ENCODE peak calls at places on chromosome 14, in nine cellular contexts. A is heart left ventricle; R is psoas muscle; N is heart right ventricle; Q is left ventricle myocardium inferior; O is CD4-positive, alpha-beta T cell; V is cardiac muscle cell; L is small intestine; T is Karpas-422. K is an unnamed sample.

GRCh38 chr14:102999227-102999895 is 58.0 kb downstream of the CDC42BPB start:
- DNase-seq in V (no peak), N (no peak), Q (no peak), O (no peak), R (peak), A (no peak), L (no peak), T (no peak), K (no peak)

GRCh38 chr14:103733651-103734050 is 18.0 kb downstream of the ZFYVE21 start:
- DNase-seq in R (peak), A (no peak), N (no peak), L (no peak), T (no peak), V (no peak), O (no peak), Q (no peak), K (no peak)

GRCh38 chr14:72907327-72907826 is 13.5 kb upstream of the DPF3 start:
- DNase-seq in Q (no peak), R (no peak), V (no peak), T (peak), A (peak), L (peak), O (no peak), N (peak), K (no peak)

GRCh38 chr14:103705158-103705523 is 10.1 kb downstream of the XRCC3 start:
- DNase-seq in V (no peak), N (peak), R (peak), L (no peak), A (peak), O (no peak), T (no peak), Q (peak), K (peak)

GRCh38 chr14:39628087-39628486 is 195.9 kb upstream of the FBXO33 start:
- DNase-seq in Q (no peak), N (no peak), V (no peak), L (no peak), R (no peak), T (no peak), A (no peak), O (no peak), K (no peak)

GRCh38 chr14:103542545-103543088 is 13.6 kb downstream of the TRMT61A start:
- DNase-seq in V (no peak), R (peak), T (no peak), O (no peak), N (peak), L (no peak), Q (peak), A (peak), K (no peak)

GRCh38 chr14:39107624-39108023 is 4.6 kb upstream of the SEC23A start:
- DNase-seq in V (peak), A (no peak), R (no peak), Q (no peak), L (peak), T (peak), N (no peak), O (no peak), K (no peak)

GRCh38 chr14:21913759-21914158 is 240.1 kb upstream of the OR4E1 start:
- DNase-seq in T (peak), R (peak), N (peak), Q (no peak), A (peak), V (peak), L (peak), O (peak), K (peak)

GRCh38 chr14:31930493-31931225 is 146.4 kb upstream of the ARHGAP5 start:
- DNase-seq in O (no peak), T (no peak), V (no peak), L (no peak), N (no peak), R (no peak), A (no peak), Q (no peak), K (no peak)

GRCh38 chr14:69660344-69661193 is 49.2 kb downstream of the SUSD6 start:
- DNase-seq in Q (no peak), T (no peak), O (no peak), L (no peak), N (no peak), A (no peak), R (no peak), V (no peak), K (no peak)

GRCh38 chr14:98847520-98848468 is 424.2 kb downstream of the BCL11B start:
- DNase-seq in O (no peak), V (no peak), Q (no peak), L (no peak), A (no peak), N (no peak), T (no peak), R (no peak), K (no peak)

GRCh38 chr14:103576371-103577024 is 13.7 kb downstream of the COA8 start:
- DNase-seq in R (peak), L (peak), N (peak), O (no peak), T (no peak), Q (peak), V (peak), A (peak), K (peak)

GRCh38 chr14:98069712-98070133 is 1202.3 kb downstream of the BCL11B start:
- DNase-seq in R (no peak), L (no peak), A (no peak), T (no peak), N (no peak), Q (no peak), O (no peak), V (peak), K (peak)

GRCh38 chr14:71290960-71291466 is 383.8 kb downstream of the PCNX1 start:
- DNase-seq in L (no peak), O (no peak), T (no peak), Q (no peak), R (no peak), V (no peak), N (no peak), A (no peak), K (no peak)

GRCh38 chr14:37591941-37592287 is 3.1 kb downstream of the FOXA1 start:
- DNase-seq in A (no peak), R (no peak), N (no peak), O (no peak), L (peak), V (no peak), Q (no peak), T (no peak), K (no peak)

GRCh38 chr14:75770635-75771034 is 109.6 kb downstream of the TTLL5 start:
- DNase-seq in T (no peak), L (no peak), A (no peak), N (no peak), V (no peak), Q (no peak), O (no peak), R (no peak), K (no peak)

GRCh38 chr14:75422169-75422568 is 5.7 kb upstream of the JDP2 start:
- DNase-seq in N (no peak), Q (no peak), T (no peak), A (no peak), L (no peak), V (no peak), O (no peak), R (no peak), K (no peak)

GRCh38 chr14:34212172-34212571 is 249.9 kb downstream of the SPTSSA start:
- DNase-seq in R (no peak), N (no peak), A (no peak), L (no peak), T (no peak), O (no peak), Q (no peak), V (no peak), K (no peak)

GRCh38 chr14:77219591-77219990 is 38.0 kb downstream of the TMEM63C start:
- DNase-seq in R (no peak), N (peak), Q (peak), L (no peak), V (no peak), A (no peak), T (no peak), O (no peak), K (no peak)
- H3K27ac ChIP-seq in R (no peak), N (no peak), Q (no peak), L (no peak), V (no peak), A (no peak), T (no peak), O (no peak), K (no peak)

GRCh38 chr14:88612981-88613380 is 50.1 kb downstream of the ZC3H14 start:
- DNase-seq in T (no peak), Q (no peak), R (no peak), N (no peak), V (no peak), L (no peak), A (no peak), O (no peak), K (no peak)

GRCh38 chr14:88616697-88617096 is 53.9 kb downstream of the ZC3H14 start:
- DNase-seq in N (no peak), T (no peak), R (no peak), L (no peak), Q (no peak), O (no peak), V (no peak), A (no peak), K (peak)

GRCh38 chr14:88611878-88612277 is 49.0 kb downstream of the ZC3H14 start:
- DNase-seq in A (no peak), O (no peak), N (no peak), Q (no peak), T (no peak), V (no peak), R (no peak), L (no peak), K (no peak)

GRCh38 chr14:88614218-88614907 is 51.5 kb downstream of the ZC3H14 start:
- DNase-seq in Q (no peak), T (no peak), N (no peak), A (no peak), L (no peak), R (no peak), V (no peak), O (no peak), K (no peak)

DNA sequence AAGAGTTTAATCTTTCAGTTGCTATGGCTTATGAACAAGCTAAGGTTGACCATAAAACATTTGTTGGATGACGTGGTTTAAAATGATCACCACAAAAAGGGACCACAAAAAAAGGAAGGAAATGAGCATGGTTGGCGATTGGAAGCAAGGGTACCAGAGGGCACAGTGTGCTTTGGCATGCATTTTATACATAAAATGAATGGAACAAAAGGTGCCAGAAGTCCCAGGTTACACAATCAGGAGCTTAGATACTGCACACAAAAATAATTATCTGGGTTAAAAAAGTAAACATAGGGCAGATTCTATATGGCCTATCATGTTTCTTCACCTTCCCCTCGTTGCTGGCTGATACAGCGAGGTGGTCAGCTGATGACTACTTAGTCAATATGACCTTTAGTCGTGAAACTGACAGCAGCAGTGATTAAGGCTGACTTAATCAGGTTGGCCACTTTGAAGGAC is 50.7 kb downstream of the ZC3H14 start:
- DNase-seq in T (no peak), R (no peak), Q (no peak), V (no peak), L (peak), N (no peak), O (no peak), A (no peak), K (peak)
- H3K27ac ChIP-seq in T (no peak), R (no peak), Q (peak), V (no peak), L (no peak), N (no peak), O (no peak), A (no peak), K (no peak)

DNA sequence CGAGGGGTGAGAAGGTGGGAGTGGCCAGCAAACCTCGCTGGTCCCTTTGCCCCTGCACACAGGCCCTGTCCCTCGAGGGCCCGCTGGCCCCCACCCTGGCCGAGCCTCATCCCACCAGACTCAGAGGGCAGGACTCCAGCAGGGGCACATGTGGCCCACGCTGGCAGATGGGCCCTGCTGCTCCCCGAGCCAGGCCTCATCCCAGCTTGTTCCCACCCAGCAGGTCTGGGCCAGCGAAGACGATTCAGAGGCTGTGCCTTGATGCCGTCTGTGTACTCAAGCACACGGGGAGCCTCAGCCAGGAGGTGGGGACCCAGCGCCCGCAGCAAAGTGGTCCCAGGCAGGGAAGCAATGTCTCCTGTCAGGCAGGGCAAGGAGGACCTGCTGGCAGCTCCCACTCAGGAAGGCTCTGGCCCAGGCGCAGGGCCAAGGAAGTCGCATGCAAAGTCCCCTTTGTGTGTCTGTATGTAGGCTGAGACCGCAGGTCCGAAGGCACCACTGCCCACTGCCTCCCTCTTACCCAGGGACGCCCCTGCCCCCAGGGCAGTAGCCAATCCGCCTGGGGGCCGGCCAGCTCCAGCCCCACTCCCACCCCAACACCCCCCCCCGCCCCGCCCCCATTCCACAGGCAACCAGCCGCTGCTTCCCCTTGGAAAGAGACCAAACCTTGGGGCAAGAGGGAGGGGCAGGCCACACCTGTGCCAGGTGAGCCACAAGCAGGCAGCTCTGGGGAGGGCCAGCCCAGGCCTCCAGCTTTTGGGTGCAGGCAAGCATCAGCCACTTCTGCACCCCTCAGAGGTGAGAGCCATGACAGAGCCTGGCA is 9.4 kb downstream of the DEGS2 start:
- DNase-seq in A (no peak), Q (no peak), T (no peak), N (no peak), R (no peak), L (peak), V (no peak), O (no peak), K (peak)
- H3K27ac ChIP-seq in A (no peak), Q (no peak), T (no peak), N (no peak), R (no peak), L (peak), V (no peak), O (no peak), K (no peak)

GRCh38 chr14:25846232-25846631 is 751.6 kb downstream of the NOVA1 start:
- DNase-seq in V (no peak), T (no peak), A (no peak), O (no peak), Q (no peak), L (no peak), N (no peak), R (no peak), K (no peak)

GRCh38 chr14:25843761-25844470 is 753.9 kb downstream of the NOVA1 start:
- DNase-seq in R (no peak), O (no peak), A (no peak), N (no peak), Q (no peak), L (no peak), T (no peak), V (no peak), K (no peak)

GRCh38 chr14:25848601-25849000 is 749.2 kb downstream of the NOVA1 start:
- DNase-seq in O (no peak), A (no peak), R (no peak), V (no peak), L (no peak), N (no peak), T (no peak), Q (no peak), K (no peak)
- H3K27ac ChIP-seq in O (no peak), A (no peak), R (no peak), V (no peak), L (no peak), N (no peak), T (no peak), Q (no peak), K (no peak)

DNA sequence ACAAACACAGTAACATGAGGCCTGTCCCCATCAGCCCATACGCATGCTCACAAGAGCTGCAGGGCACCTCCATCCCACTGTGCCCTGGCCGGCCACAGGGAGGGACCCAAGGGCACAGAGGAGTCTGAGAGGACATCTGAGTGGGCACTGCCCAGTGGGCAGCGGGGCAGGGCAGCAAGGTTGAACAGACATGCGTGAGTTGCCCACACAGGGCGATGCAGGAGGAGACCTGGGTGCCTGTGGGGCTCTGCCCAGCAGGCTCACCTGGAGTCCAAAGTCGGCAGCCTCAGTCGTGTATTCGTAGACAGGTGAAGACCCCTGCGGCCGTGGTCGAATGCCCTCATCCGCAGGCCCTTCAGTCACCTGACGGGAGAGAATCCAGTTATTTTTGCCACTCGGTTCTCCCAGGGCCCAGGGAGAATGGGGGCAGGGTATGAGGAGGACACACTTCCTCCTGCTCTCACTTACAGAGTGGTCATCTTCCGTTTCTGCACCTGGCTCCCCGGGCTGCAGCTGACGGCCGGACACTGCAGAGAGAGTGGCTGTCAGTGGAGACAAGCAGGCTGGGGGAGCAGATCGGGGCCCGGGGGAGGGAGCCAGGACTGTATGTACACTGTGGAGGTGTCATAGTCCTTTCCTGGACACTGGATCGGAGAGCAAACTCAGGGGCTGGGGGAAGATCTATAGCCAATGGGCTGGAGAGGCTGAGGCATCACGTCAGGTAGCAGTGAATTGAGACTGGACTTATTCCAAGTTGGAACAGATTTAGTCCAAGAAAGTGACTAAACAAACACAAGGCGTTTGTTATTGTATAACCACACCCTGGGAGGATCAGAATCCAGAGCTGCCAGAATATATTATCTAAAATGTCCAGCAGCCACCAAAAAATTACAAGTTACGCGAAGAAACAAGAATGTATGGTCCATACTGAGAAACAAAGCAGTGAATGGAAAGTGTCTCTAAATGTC is 20.7 kb downstream of the AHNAK2 start:
- DNase-seq in Q (peak), L (no peak), O (no peak), R (peak), V (no peak), A (no peak), N (no peak), T (no peak), K (no peak)
- H3K27ac ChIP-seq in Q (no peak), L (no peak), O (no peak), R (no peak), V (no peak), A (no peak), N (no peak), T (no peak), K (no peak)

GRCh38 chr14:23297878-23298277 is 4.8 kb downstream of the PPP1R3E start:
- DNase-seq in L (no peak), Q (no peak), O (no peak), T (no peak), N (no peak), R (no peak), A (no peak), V (no peak), K (no peak)

GRCh38 chr14:23300687-23301223 is 1.9 kb downstream of the PPP1R3E start:
- DNase-seq in Q (peak), T (no peak), L (peak), A (peak), O (no peak), R (peak), N (peak), V (peak), K (peak)

GRCh38 chr14:23299986-23300686 is 2.5 kb downstream of the PPP1R3E start:
- DNase-seq in L (no peak), T (no peak), V (no peak), N (no peak), O (no peak), A (no peak), Q (no peak), R (no peak), K (no peak)

GRCh38 chr14:23299186-23299521 is 3.5 kb downstream of the PPP1R3E start:
- DNase-seq in O (no peak), L (no peak), A (no peak), R (no peak), V (no peak), N (no peak), T (no peak), Q (no peak), K (no peak)

GRCh38 chr14:23299558-23299957 is 3.1 kb downstream of the PPP1R3E start:
- DNase-seq in L (peak), A (no peak), R (no peak), Q (no peak), V (peak), N (no peak), T (no peak), O (no peak), K (no peak)
- H3K27ac ChIP-seq in L (no peak), A (peak), R (peak), Q (peak), V (peak), N (peak), T (no peak), O (no peak), K (no peak)

GRCh38 chr14:89089330-89089729 is 264.9 kb downstream of the TTC8 start:
- DNase-seq in A (no peak), Q (no peak), O (no peak), N (no peak), T (no peak), L (no peak), V (no peak), R (no peak), K (no peak)

GRCh38 chr14:89091781-89092180 is 267.3 kb downstream of the TTC8 start:
- DNase-seq in O (no peak), L (no peak), T (no peak), A (no peak), Q (no peak), N (no peak), V (no peak), R (no peak), K (no peak)

GRCh38 chr14:89096946-89097345 is 272.5 kb downstream of the TTC8 start:
- DNase-seq in A (no peak), T (no peak), O (no peak), V (no peak), N (no peak), Q (no peak), R (no peak), L (no peak), K (no peak)

DNA sequence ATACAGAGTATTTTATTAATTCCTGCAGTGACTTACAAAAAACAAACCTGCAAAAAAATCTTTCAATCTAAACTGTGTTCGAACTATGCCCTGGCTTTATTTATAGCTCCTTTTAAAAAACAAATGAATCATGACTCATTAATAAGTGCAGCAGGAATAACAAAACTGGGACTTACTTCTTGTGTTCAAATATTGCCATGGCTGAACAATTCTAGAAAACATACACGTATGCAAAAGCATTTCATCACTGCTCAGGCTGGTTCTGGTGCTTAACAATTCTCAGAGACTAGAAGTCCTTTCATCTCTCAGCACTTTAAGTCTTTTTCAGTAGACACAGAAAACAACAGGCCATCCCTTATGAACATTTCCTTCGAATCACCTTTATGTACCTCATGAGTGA is 268.6 kb downstream of the TTC8 start:
- DNase-seq in N (no peak), R (no peak), L (peak), T (no peak), Q (no peak), O (no peak), V (no peak), A (no peak), K (no peak)
- H3K27ac ChIP-seq in N (no peak), R (no peak), L (no peak), T (no peak), Q (no peak), O (no peak), V (no peak), A (no peak), K (no peak)

GRCh38 chr14:52871606-52872005 is 79.2 kb downstream of the FERMT2 start:
- DNase-seq in R (no peak), L (no peak), N (no peak), O (no peak), V (no peak), A (no peak), Q (no peak), T (no peak), K (no peak)
- H3K27ac ChIP-seq in R (no peak), L (no peak), N (no peak), O (no peak), V (no peak), A (no peak), Q (no peak), T (no peak), K (no peak)

K was measured in prostate gland.